ENCODE peak calls at places on chromosome 20, in nine cellular contexts. Z is heart left ventricle; Y is activated CD8-positive, alpha-beta T cell treated with anti-CD3 and anti-CD28 coated beads for 36 hours; F is aorta; R is C1 segment of cervical spinal cord; A is foreskin fibroblast; L is ascending aorta; B is cardiac fibroblast; S is HFF-Myc. O is an unnamed sample.
A peak's percentile ranks its signal among the peaks of the same experiment; 100 is the strongest.

GRCh38 chr20:13786143-13786828 is 1.5 kb downstream of the NDUFAF5 start:
- DNase-seq in L (no peak), B (no peak), R (no peak), Y (no peak), S (no peak), F (no peak), Z (no peak), A (no peak), O (no peak)

GRCh38 chr20:11376998-11377397 is 540.7 kb upstream of the BTBD3 start:
- DNase-seq in Z (no peak), B (no peak), A (no peak), Y (no peak), R (no peak), F (no peak), S (no peak), L (no peak), O (peak; percentile 84)

GRCh38 chr20:63836335-63837133 is 5.5 kb upstream of the ZBTB46 start:
- DNase-seq in B (no peak), A (no peak), S (no peak), Z (no peak), L (no peak), R (no peak), F (no peak), Y (no peak), O (no peak)

GRCh38 chr20:1377984-1378742 is 14.7 kb downstream of the FKBP1A start:
- DNase-seq in R (no peak), Y (no peak), L (no peak), Z (no peak), A (no peak), S (no peak), B (no peak), F (no peak), O (no peak)

GRCh38 chr20:39862613-39863012 is 826.4 kb downstream of the MAFB start:
- DNase-seq in Z (no peak), Y (no peak), L (no peak), B (no peak), F (no peak), S (no peak), A (no peak), R (no peak), O (no peak)

GRCh38 chr20:57080796-57081195 is 185.6 kb downstream of the BMP7 start:
- DNase-seq in Z (no peak), B (no peak), Y (no peak), S (peak; percentile 42), A (peak; percentile 56), F (no peak), R (peak; percentile 12), L (no peak), O (no peak)

GRCh38 chr20:59807909-59808728 is 125.3 kb downstream of the SYCP2 start:
- DNase-seq in Y (no peak), B (no peak), L (no peak), F (peak; percentile 44), S (no peak), R (no peak), A (no peak), Z (peak; percentile 4), O (no peak)

GRCh38 chr20:17525650-17526049 is 5.5 kb downstream of the BFSP1 start:
- DNase-seq in A (no peak), Z (no peak), Y (peak; percentile 42), L (no peak), S (no peak), F (no peak), R (no peak), B (peak; percentile 34), O (no peak)

GRCh38 chr20:24747881-24748595 is 201.0 kb upstream of the CST7 start:
- DNase-seq in L (no peak), F (no peak), B (no peak), Z (no peak), Y (no peak), A (no peak), S (no peak), R (no peak), O (no peak)

GRCh38 chr20:48339147-48339985 is 488.4 kb downstream of the PREX1 start:
- DNase-seq in Z (no peak), A (peak; percentile 37), F (no peak), S (peak; percentile 38), R (no peak), B (peak; percentile 80), L (no peak), Y (no peak), O (peak; percentile 47)

GRCh38 chr20:24577271-24577909 is 108.0 kb downstream of the SYNDIG1 start:
- DNase-seq in B (no peak), L (no peak), F (no peak), Y (no peak), Z (no peak), S (no peak), A (no peak), R (no peak), O (no peak)

GRCh38 chr20:36847009-36847709 is 28.8 kb upstream of the TLDC2 start:
- DNase-seq in A (peak; percentile 89), L (peak; percentile 44), F (peak; percentile 93), R (peak; percentile 48), B (peak; percentile 95), S (no peak), Y (no peak), Z (peak; percentile 76), O (peak; percentile 92)

GRCh38 chr20:49612127-49612738 is 44.3 kb upstream of the PTGIS start:
- DNase-seq in A (no peak), L (no peak), Z (peak; percentile 65), S (no peak), R (peak; percentile 89), B (no peak), Y (no peak), F (no peak), O (no peak)

GRCh38 chr20:53751394-53752368 is 158.0 kb upstream of the ZNF217 start:
- DNase-seq in Y (peak; percentile 73), L (no peak), R (no peak), F (no peak), B (no peak), Z (no peak), S (no peak), A (no peak), O (no peak)

GRCh38 chr20:40956503-40956902 is 72.1 kb upstream of the TOP1 start:
- DNase-seq in B (no peak), Y (no peak), L (no peak), A (no peak), F (peak; percentile 48), S (no peak), Z (no peak), R (peak; percentile 41), O (no peak)

GRCh38 chr20:5222919-5223634 is 93.7 kb downstream of the PROKR2 start:
- DNase-seq in B (peak; percentile 71), Y (peak; percentile 74), F (peak; percentile 81), S (peak; percentile 19), R (peak; percentile 19), L (no peak), A (peak; percentile 44), Z (peak; percentile 30), O (peak; percentile 11)

GRCh38 chr20:63519765-63520593 is 586 bp upstream of the PPDPF start:
- DNase-seq in L (no peak), A (peak; percentile 35), B (no peak), R (no peak), Z (peak; percentile 75), F (peak; percentile 89), S (no peak), Y (peak; percentile 74), O (no peak)

GRCh38 chr20:58131581-58132142 is 96.8 kb downstream of the ANKRD60 start:
- DNase-seq in A (peak; percentile 87), S (peak; percentile 81), Z (no peak), B (peak; percentile 64), L (no peak), F (no peak), Y (no peak), R (no peak), O (peak; percentile 36)

GRCh38 chr20:57439432-57439831 is 48.2 kb downstream of the RBM38 start:
- DNase-seq in S (no peak), Y (no peak), F (peak; percentile 86), Z (peak; percentile 82), R (peak; percentile 70), A (no peak), B (no peak), L (peak; percentile 42), O (no peak)

GRCh38 chr20:59777814-59778575 is 155.4 kb downstream of the SYCP2 start:
- DNase-seq in F (peak; percentile 61), Y (no peak), A (no peak), L (no peak), R (no peak), Z (no peak), S (no peak), B (no peak), O (no peak)

GRCh38 chr20:23212482-23212881 is 126.4 kb upstream of the CD93 start:
- DNase-seq in B (no peak), Y (no peak), F (no peak), Z (no peak), A (no peak), S (no peak), L (no peak), R (no peak), O (no peak)

GRCh38 chr20:51440589-51440988 is 101.9 kb downstream of the NFATC2 start:
- DNase-seq in R (no peak), Y (no peak), A (no peak), F (no peak), L (no peak), Z (no peak), B (no peak), S (no peak), O (no peak)

GRCh38 chr20:6599876-6600275 is 167.6 kb upstream of the BMP2 start:
- DNase-seq in A (no peak), Y (no peak), Z (no peak), R (no peak), B (no peak), S (no peak), L (no peak), F (no peak), O (no peak)

GRCh38 chr20:18527836-18528235 is 20.1 kb downstream of the SEC23B start:
- DNase-seq in R (no peak), Y (no peak), Z (no peak), A (peak; percentile 77), B (no peak), S (no peak), L (no peak), F (no peak), O (peak; percentile 36)

GRCh38 chr20:11917663-11918062 is at the start of gene BTBD3:
- DNase-seq in S (peak; percentile 31), Z (peak; percentile 78), F (no peak), R (peak; percentile 31), A (peak; percentile 78), L (no peak), Y (no peak), B (peak; percentile 81), O (peak; percentile 49)

GRCh38 chr20:16662462-16662861 is 67.4 kb upstream of the SNRPB2 start:
- DNase-seq in A (no peak), Z (no peak), R (no peak), Y (no peak), S (no peak), F (no peak), B (no peak), L (no peak), O (no peak)

GRCh38 chr20:44916586-44916985 is 6.7 kb downstream of the PABPC1L start:
- DNase-seq in F (no peak), Z (no peak), Y (no peak), L (no peak), A (no peak), R (no peak), B (no peak), S (no peak), O (no peak)

GRCh38 chr20:41149679-41150131 is 12.4 kb downstream of the PLCG1 start:
- DNase-seq in L (no peak), F (no peak), Z (no peak), B (no peak), R (no peak), S (no peak), Y (no peak), A (peak; percentile 76), O (no peak)